ENCODE peak calls at places on chromosomes 5 and 9, in ten cellular contexts. A, H, E, B, K, R, W, Q, F and V are unnamed samples.

GRCh38 chr9:3708751-3709150 is 182.9 kb upstream of the RFX3 start:
- DNase-seq in A (no peak), H (peak), E (no peak), B (no peak), K (no peak), R (no peak), W (no peak), Q (no peak), F (peak), V (no peak)

GRCh38 chr5:52269853-52270252 is 517.9 kb upstream of the ITGA1 start:
- DNase-seq in A (peak), H (no peak), E (no peak), B (no peak), K (no peak), R (no peak), W (no peak), Q (no peak), F (no peak), V (no peak)

GRCh38 chr5:101687630-101688029 is 608.5 kb downstream of the SLCO4C1 start:
- DNase-seq in A (no peak), H (peak), E (no peak), B (no peak), K (no peak), R (no peak), W (no peak), Q (no peak), F (peak), V (no peak)

GRCh38 chr5:152187668-152188067 is 217.4 kb downstream of the NMUR2 start:
- DNase-seq in A (no peak), H (no peak), E (no peak), B (no peak), K (no peak), R (no peak), W (no peak), Q (no peak), F (no peak), V (no peak)

GRCh38 chr5:125894383-125894782 is 528.8 kb upstream of the GRAMD2B start:
- DNase-seq in A (no peak), H (peak), E (no peak), B (no peak), K (no peak), R (no peak), W (no peak), Q (no peak), F (peak), V (no peak)

GRCh38 chr5:51187953-51188591 is 195.2 kb upstream of the ISL1 start:
- DNase-seq in A (peak), H (no peak), E (no peak), B (no peak), K (no peak), R (no peak), W (peak), Q (no peak), F (no peak), V (peak)

GRCh38 chr9:98708933-98709911 is at the start of gene GABBR2:
- DNase-seq in A (peak), H (no peak), E (no peak), B (no peak), K (no peak), R (no peak), W (no peak), Q (no peak), F (peak), V (no peak)

GRCh38 chr9:112503170-112503569 is 16.5 kb downstream of the KIAA1958 start:
- DNase-seq in A (no peak), H (peak), E (no peak), B (no peak), K (no peak), R (no peak), W (no peak), Q (no peak), F (no peak), V (no peak)

GRCh38 chr5:91670565-91670964 is 287.4 kb upstream of the ARRDC3 start:
- DNase-seq in A (peak), H (no peak), E (no peak), B (no peak), K (no peak), R (no peak), W (no peak), Q (no peak), F (no peak), V (no peak)

GRCh38 chr9:130981761-130982147 is 27.2 kb upstream of the LAMC3 start:
- DNase-seq in A (no peak), H (no peak), E (no peak), B (no peak), K (no peak), R (no peak), W (no peak), Q (no peak), F (no peak), V (no peak)

GRCh38 chr5:135221696-135222095 is 177.3 kb downstream of the MACROH2A1 start:
- DNase-seq in A (no peak), H (no peak), E (no peak), B (no peak), K (no peak), R (no peak), W (no peak), Q (no peak), F (no peak), V (no peak)

GRCh38 chr5:178902849-178903248 is 7.1 kb downstream of the ZFP2 start:
- DNase-seq in A (no peak), H (peak), E (no peak), B (no peak), K (no peak), R (no peak), W (no peak), Q (no peak), F (peak), V (no peak)

GRCh38 chr9:90821697-90822096 is 20.1 kb downstream of the SYK start:
- DNase-seq in A (no peak), H (peak), E (no peak), B (no peak), K (no peak), R (no peak), W (no peak), Q (no peak), F (no peak), V (no peak)

GRCh38 chr9:89435315-89435823 is 62.5 kb downstream of the SEMA4D start:
- DNase-seq in A (peak), H (peak), E (no peak), B (no peak), K (peak), R (no peak), W (peak), Q (no peak), F (no peak), V (no peak)

GRCh38 chr9:137955224-137955570 is 77.6 kb downstream of the CACNA1B start:
- DNase-seq in A (no peak), H (no peak), E (no peak), B (no peak), K (no peak), R (no peak), W (no peak), Q (no peak), F (no peak), V (no peak)

GRCh38 chr9:28810375-28811075 is 1237.2 kb upstream of the C9orf72 start:
- DNase-seq in A (peak), H (peak), E (no peak), B (no peak), K (no peak), R (no peak), W (no peak), Q (no peak), F (peak), V (no peak)

GRCh38 chr9:91682806-91683205 is 259.2 kb upstream of the NFIL3 start:
- DNase-seq in A (no peak), H (peak), E (no peak), B (no peak), K (no peak), R (no peak), W (no peak), Q (no peak), F (peak), V (no peak)

GRCh38 chr5:76303917-76304316 is 99.2 kb upstream of the IQGAP2 start:
- DNase-seq in A (peak), H (peak), E (no peak), B (no peak), K (no peak), R (peak), W (no peak), Q (peak), F (no peak), V (no peak)

GRCh38 chr9:109101810-109102209 is 17.9 kb downstream of the TMEM245 start:
- DNase-seq in A (no peak), H (peak), E (no peak), B (no peak), K (no peak), R (no peak), W (no peak), Q (no peak), F (peak), V (no peak)

GRCh38 chr9:38338359-38339014 is 54.0 kb upstream of the ALDH1B1 start:
- DNase-seq in A (no peak), H (no peak), E (no peak), B (no peak), K (no peak), R (no peak), W (no peak), Q (no peak), F (no peak), V (no peak)

GRCh38 chr5:139696894-139697658 is 48.9 kb downstream of the CXXC5 start:
- DNase-seq in A (peak), H (peak), E (peak), B (peak), K (peak), R (no peak), W (no peak), Q (peak), F (peak), V (peak)

GRCh38 chr5:119411291-119411934 is 40.9 kb upstream of the HSD17B4 start:
- DNase-seq in A (no peak), H (peak), E (no peak), B (no peak), K (no peak), R (no peak), W (no peak), Q (no peak), F (peak), V (no peak)

GRCh38 chr9:96150324-96151023 is 151.5 kb downstream of the HSD17B3 start:
- DNase-seq in A (no peak), H (no peak), E (no peak), B (no peak), K (no peak), R (no peak), W (no peak), Q (no peak), F (no peak), V (no peak)

GRCh38 chr9:69937358-69937757 is 106.3 kb upstream of the MAMDC2 start:
- DNase-seq in A (no peak), H (peak), E (no peak), B (no peak), K (no peak), R (no peak), W (no peak), Q (no peak), F (peak), V (no peak)

GRCh38 chr5:3359642-3360041 is 236.0 kb upstream of the IRX1 start:
- DNase-seq in A (no peak), H (no peak), E (no peak), B (no peak), K (no peak), R (no peak), W (no peak), Q (no peak), F (no peak), V (no peak)

GRCh38 chr5:74766348-74766886 is 500 bp downstream of the GFM2 start:
- DNase-seq in A (peak), H (peak), E (no peak), B (no peak), K (no peak), R (no peak), W (no peak), Q (no peak), F (no peak), V (no peak)

GRCh38 chr5:68222310-68222709 is 6.8 kb downstream of the PIK3R1 start:
- DNase-seq in A (no peak), H (no peak), E (no peak), B (no peak), K (no peak), R (no peak), W (no peak), Q (no peak), F (no peak), V (no peak)

GRCh38 chr5:1001406-1002270 is 7.0 kb upstream of the NKD2 start:
- DNase-seq in A (no peak), H (no peak), E (peak), B (no peak), K (peak), R (no peak), W (no peak), Q (peak), F (no peak), V (no peak)

GRCh38 chr9:114694146-114694545 is 12.2 kb upstream of the TEX48 start:
- DNase-seq in A (no peak), H (no peak), E (no peak), B (no peak), K (no peak), R (no peak), W (no peak), Q (no peak), F (no peak), V (no peak)

GRCh38 chr5:123047706-123048105 is 11.2 kb upstream of the PPIC start:
- DNase-seq in A (no peak), H (no peak), E (no peak), B (no peak), K (no peak), R (no peak), W (no peak), Q (no peak), F (peak), V (no peak)

GRCh38 chr5:124289641-124290201 is 456.7 kb downstream of the ZNF608 start:
- DNase-seq in A (peak), H (peak), E (no peak), B (no peak), K (no peak), R (no peak), W (no peak), Q (no peak), F (no peak), V (no peak)

GRCh38 chr9:37859043-37859442 is 44.9 kb downstream of the SLC25A51 start:
- DNase-seq in A (peak), H (peak), E (no peak), B (no peak), K (no peak), R (no peak), W (no peak), Q (no peak), F (peak), V (no peak)

GRCh38 chr5:54881286-54882005 is 103.9 kb downstream of the ESM1 start:
- DNase-seq in A (no peak), H (peak), E (no peak), B (no peak), K (no peak), R (no peak), W (no peak), Q (no peak), F (no peak), V (no peak)

GRCh38 chr5:157478726-157479125 is 18.7 kb downstream of the NIPAL4 start:
- DNase-seq in A (peak), H (no peak), E (no peak), B (no peak), K (no peak), R (no peak), W (peak), Q (no peak), F (no peak), V (no peak)

GRCh38 chr9:87071473-87071872 is 124.2 kb upstream of the GAS1 start:
- DNase-seq in A (no peak), H (peak), E (no peak), B (no peak), K (no peak), R (no peak), W (no peak), Q (no peak), F (no peak), V (no peak)
- H3K4me3 ChIP-seq in A (no peak), H (no peak), E (no peak), B (no peak), K (no peak), R (no peak), W (no peak), Q (no peak), F (no peak), V (no peak)

DNA sequence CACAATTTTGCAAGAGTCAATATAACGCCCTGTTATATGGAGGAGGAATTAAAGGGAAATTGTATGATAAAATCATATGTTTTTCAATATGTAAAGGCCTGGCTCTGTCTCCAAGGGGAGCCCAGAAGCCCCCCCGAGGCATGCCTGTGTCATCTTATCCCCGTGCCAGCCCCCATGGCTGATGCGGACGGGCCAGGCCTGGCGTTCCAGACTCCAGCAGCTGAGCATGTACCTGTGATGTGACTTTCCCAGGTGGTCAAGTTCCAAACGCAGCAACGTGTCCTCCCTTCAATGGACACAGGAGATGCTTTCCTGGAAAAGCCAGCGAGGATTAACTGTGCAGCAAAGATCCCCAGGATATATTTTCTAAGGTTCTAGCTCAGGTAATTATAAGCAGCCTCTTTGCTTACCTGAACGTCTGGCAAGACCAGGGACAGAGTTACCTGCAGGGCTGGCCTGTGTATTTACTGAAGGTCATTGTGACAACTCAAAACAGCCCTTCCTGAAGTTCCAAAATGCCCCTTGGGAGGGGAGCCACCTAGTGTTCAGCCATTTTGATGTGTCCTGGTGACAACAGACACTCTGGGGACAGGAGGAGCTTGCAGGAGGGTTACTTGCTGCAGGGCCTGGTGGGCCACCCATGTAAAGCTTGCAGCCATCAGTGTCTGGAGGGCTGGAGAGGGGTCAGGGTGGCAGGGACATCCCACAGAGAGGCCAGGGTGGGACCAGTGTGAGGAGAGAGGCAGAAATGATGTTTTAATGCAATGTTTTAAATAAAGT is 53.3 kb upstream of the RNU6ATAC start:
- DNase-seq in A (peak), H (no peak), E (peak), B (no peak), K (peak), R (no peak), W (no peak), Q (no peak), F (peak), V (peak)
- H3K4me3 ChIP-seq in A (no peak), H (no peak), E (no peak), B (no peak), K (no peak), R (no peak), W (no peak), Q (no peak), F (no peak), V (no peak)

GRCh38 chr9:18478517-18479361 is 4.8 kb downstream of the ADAMTSL1 start:
- DNase-seq in A (peak), H (no peak), E (no peak), B (no peak), K (no peak), R (no peak), W (no peak), Q (no peak), F (peak), V (no peak)
- H3K4me3 ChIP-seq in A (no peak), H (no peak), E (no peak), B (no peak), K (no peak), R (no peak), W (no peak), Q (no peak), F (peak), V (no peak)

DNA sequence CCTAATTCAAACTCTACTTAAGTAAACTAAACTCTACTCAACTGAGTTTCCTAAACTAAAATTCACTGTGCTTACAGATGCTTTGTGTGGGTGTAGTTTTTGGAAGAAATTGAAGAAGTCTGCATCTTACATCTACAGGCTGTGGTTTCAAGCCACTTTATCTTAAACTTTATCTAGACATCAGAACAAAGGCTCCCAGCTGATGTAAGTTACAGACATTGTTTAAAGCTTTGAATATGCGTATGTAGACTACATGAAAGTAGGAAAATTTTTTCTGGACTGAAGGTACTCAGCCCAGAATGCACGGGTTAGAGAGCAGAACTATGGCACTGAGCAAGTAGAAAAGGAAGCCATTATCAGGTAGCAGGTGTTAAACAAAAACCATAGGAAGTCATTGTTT is 185.4 kb downstream of the TTC39B start:
- DNase-seq in A (no peak), H (no peak), E (no peak), B (no peak), K (no peak), R (no peak), W (no peak), Q (no peak), F (no peak), V (no peak)
- H3K4me3 ChIP-seq in A (no peak), H (no peak), E (no peak), B (no peak), K (no peak), R (no peak), W (no peak), Q (no peak), F (no peak), V (no peak)

DNA sequence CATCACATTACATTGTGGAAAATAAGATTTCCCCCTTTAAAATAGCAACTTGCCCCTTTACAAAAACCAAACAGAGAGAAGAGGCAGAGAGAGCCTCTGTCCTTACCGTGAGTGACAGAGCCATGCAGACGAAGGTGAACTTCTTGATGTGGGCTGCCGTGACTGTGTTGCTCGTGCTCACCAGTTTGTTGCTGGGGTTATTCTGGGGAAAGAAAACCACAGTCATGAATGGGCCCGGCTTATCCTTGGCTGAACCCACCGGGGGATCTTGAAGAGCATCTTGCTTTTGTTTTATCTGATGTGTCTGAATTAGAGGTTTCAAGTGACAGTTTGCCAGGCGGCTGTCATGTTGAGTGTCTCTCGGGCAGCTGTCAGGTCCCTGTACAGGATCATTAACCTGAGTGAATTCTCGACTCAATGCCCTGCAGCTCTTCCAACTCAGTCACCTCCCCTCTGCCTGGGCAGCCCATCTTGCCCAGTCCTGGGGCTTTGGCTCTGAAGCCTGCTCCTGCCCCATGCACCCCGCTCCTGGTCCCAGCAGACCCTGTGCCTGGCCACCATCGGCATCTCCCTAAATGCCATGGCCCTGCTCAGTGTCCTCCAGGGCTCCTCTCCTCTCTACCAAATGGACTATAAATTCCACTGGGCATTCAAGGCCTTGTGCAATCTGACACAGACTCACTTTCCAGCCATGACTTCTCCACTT is 77.4 kb downstream of the OTULIN start:
- DNase-seq in A (no peak), H (no peak), E (no peak), B (no peak), K (no peak), R (no peak), W (no peak), Q (no peak), F (no peak), V (no peak)
- H3K4me3 ChIP-seq in A (no peak), H (no peak), E (no peak), B (no peak), K (no peak), R (no peak), W (no peak), Q (no peak), F (no peak), V (no peak)

GRCh38 chr9:27784999-27785713 is 211.9 kb upstream of the C9orf72 start:
- DNase-seq in A (no peak), H (peak), E (no peak), B (no peak), K (no peak), R (no peak), W (no peak), Q (no peak), F (no peak), V (no peak)
- H3K4me3 ChIP-seq in A (no peak), H (no peak), E (no peak), B (no peak), K (no peak), R (no peak), W (no peak), Q (no peak), F (no peak), V (no peak)

GRCh38 chr5:32984851-32985250 is 273.7 kb downstream of the NPR3 start:
- DNase-seq in A (no peak), H (peak), E (no peak), B (no peak), K (no peak), R (no peak), W (no peak), Q (no peak), F (peak), V (no peak)
- H3K4me3 ChIP-seq in A (no peak), H (no peak), E (no peak), B (no peak), K (no peak), R (no peak), W (no peak), Q (no peak), F (no peak), V (no peak)

GRCh38 chr9:100473271-100474081 is 527 bp downstream of the TMEFF1 start:
- DNase-seq in A (peak), H (peak), E (peak), B (no peak), K (peak), R (no peak), W (peak), Q (no peak), F (peak), V (peak)
- H3K4me3 ChIP-seq in A (peak), H (peak), E (peak), B (peak), K (peak), R (peak), W (peak), Q (peak), F (peak), V (peak)

GRCh38 chr5:14675309-14675708 is 10.8 kb downstream of the OTULIN start:
- DNase-seq in A (no peak), H (no peak), E (no peak), B (no peak), K (no peak), R (no peak), W (no peak), Q (no peak), F (no peak), V (no peak)
- H3K4me3 ChIP-seq in A (no peak), H (no peak), E (no peak), B (no peak), K (no peak), R (peak), W (no peak), Q (no peak), F (no peak), V (no peak)